ENCODE peak calls at places on chromosomes 1 and 21, in ten cellular contexts. Q is T-cell; S is activated CD4-positive, alpha-beta T cell treated with anti-CD3 and anti-CD28 coated beads for 24 hours; E is occipital lobe; G is neural crest cell; V is left ventricle myocardium superior; T is MG63; J is body of pancreas; O is NCI-H187; K is stimulated activated CD8-positive, alpha-beta memory T cell treated with anti-CD3 and anti-CD28 coated beads, Interleukin-2, amount 100 ng/mL, for 48 hours. D is an unnamed sample.

GRCh38 chr1:235415008-235415904 is 48.0 kb downstream of the TBCE start:
- DNase-seq in G (peak), E (peak), Q (peak), T (peak), S (peak), K (peak), V (peak), O (no peak), J (peak), D (peak)

GRCh38 chr1:199821029-199821779 is 206.3 kb upstream of the NR5A2 start:
- DNase-seq in G (no peak), T (no peak), O (no peak), J (peak), K (no peak), Q (no peak), V (no peak), E (no peak), S (no peak), D (no peak)

GRCh38 chr1:25898223-25899015 is 7.8 kb downstream of the STMN1 start:
- DNase-seq in K (no peak), E (no peak), S (no peak), O (peak), V (no peak), T (no peak), Q (no peak), G (no peak), J (no peak), D (no peak)

GRCh38 chr21:31310750-31311149 is 33.3 kb downstream of the TIAM1 start:
- DNase-seq in E (no peak), O (no peak), G (no peak), V (no peak), S (no peak), Q (no peak), K (no peak), J (no peak), T (peak), D (no peak)

GRCh38 chr1:33097762-33098161 is 16.8 kb downstream of the AZIN2 start:
- DNase-seq in O (no peak), T (no peak), Q (no peak), V (no peak), G (no peak), J (no peak), K (no peak), E (no peak), S (no peak), D (no peak)

GRCh38 chr1:192974701-192975100 is 84.5 kb downstream of the UCHL5 start:
- DNase-seq in K (no peak), J (no peak), O (no peak), V (no peak), G (no peak), S (no peak), T (no peak), Q (no peak), E (no peak), D (no peak)

GRCh38 chr1:198771562-198772153 is 132.8 kb downstream of the PTPRC start:
- DNase-seq in T (no peak), O (no peak), E (no peak), Q (no peak), V (no peak), G (peak), S (no peak), J (no peak), K (no peak), D (no peak)

GRCh38 chr1:226875641-226876295 is 5.4 kb downstream of the PSEN2 start:
- DNase-seq in Q (no peak), E (no peak), V (no peak), G (no peak), K (no peak), O (no peak), T (no peak), J (peak), S (no peak), D (no peak)

GRCh38 chr21:34690041-34690792 is 21.4 kb downstream of the CLIC6 start:
- DNase-seq in G (no peak), K (no peak), V (no peak), E (no peak), O (peak), Q (no peak), J (peak), S (no peak), T (no peak), D (no peak)

GRCh38 chr1:54967372-54967771 is 13.1 kb upstream of the TMEM61 start:
- DNase-seq in V (no peak), G (no peak), Q (no peak), J (no peak), K (no peak), E (no peak), T (no peak), S (no peak), O (no peak), D (no peak)

GRCh38 chr1:78760858-78761257 is 111.2 kb downstream of the IFI44 start:
- DNase-seq in S (no peak), O (no peak), K (no peak), G (no peak), E (no peak), Q (no peak), T (no peak), V (no peak), J (no peak), D (no peak)

GRCh38 chr1:243421784-243422183 is 165.9 kb downstream of the SDCCAG8 start:
- DNase-seq in E (peak), O (peak), T (peak), V (peak), J (peak), K (peak), S (peak), Q (peak), G (no peak), D (no peak)

GRCh38 chr1:25650219-25650576 is 33.6 kb downstream of the MAN1C1 start:
- DNase-seq in Q (no peak), T (no peak), E (no peak), G (no peak), V (no peak), J (no peak), K (no peak), S (no peak), O (no peak), D (no peak)

GRCh38 chr21:19048088-19048672 is 644.6 kb upstream of the TMPRSS15 start:
- DNase-seq in V (no peak), G (no peak), O (no peak), J (no peak), Q (no peak), K (no peak), E (no peak), S (no peak), T (no peak), D (no peak)

GRCh38 chr1:11331874-11332546 is 59.0 kb downstream of the UBIAD1 start:
- DNase-seq in G (no peak), V (no peak), S (no peak), T (no peak), E (no peak), O (no peak), J (no peak), K (no peak), Q (no peak), D (no peak)

GRCh38 chr1:110542730-110543129 is 23.8 kb upstream of the KCNA10 start:
- DNase-seq in G (no peak), O (no peak), V (no peak), K (no peak), T (no peak), S (no peak), J (no peak), Q (no peak), E (no peak), D (no peak)

GRCh38 chr1:100302756-100303155 is 36.7 kb downstream of the RTCA start:
- DNase-seq in V (no peak), T (no peak), G (no peak), K (no peak), O (no peak), Q (no peak), J (no peak), E (no peak), S (no peak), D (no peak)

GRCh38 chr1:79376106-79376505 is 369.6 kb upstream of the ADGRL4 start:
- DNase-seq in E (no peak), S (no peak), Q (no peak), K (no peak), T (no peak), G (no peak), V (no peak), O (no peak), J (no peak), D (no peak)

GRCh38 chr1:150476754-150477153 is 10.5 kb upstream of the TARS2 start:
- DNase-seq in V (no peak), K (no peak), G (no peak), S (no peak), Q (no peak), T (no peak), J (no peak), O (no peak), E (no peak), D (no peak)

GRCh38 chr1:183365676-183366075 is 52.5 kb downstream of the NMNAT2 start:
- DNase-seq in K (no peak), J (no peak), G (no peak), E (no peak), O (peak), Q (no peak), V (no peak), S (no peak), T (no peak), D (no peak)

GRCh38 chr21:38839683-38840286 is 34.1 kb downstream of the ETS2 start:
- DNase-seq in Q (no peak), S (no peak), E (no peak), V (no peak), J (no peak), O (no peak), T (peak), K (no peak), G (no peak), D (no peak)

GRCh38 chr1:207810173-207810572 is 58.3 kb downstream of the CD46 start:
- DNase-seq in K (no peak), O (no peak), G (no peak), J (no peak), T (peak), E (no peak), V (no peak), Q (no peak), S (no peak), D (no peak)

GRCh38 chr1:27333717-27334279 is 8.0 kb upstream of the SYTL1 start:
- DNase-seq in V (peak), Q (no peak), G (no peak), K (no peak), S (no peak), E (no peak), J (no peak), O (no peak), T (no peak), D (no peak)

GRCh38 chr1:45403298-45404079 is 63.2 kb upstream of the MUTYH start:
- DNase-seq in K (no peak), V (no peak), J (no peak), G (no peak), S (no peak), Q (no peak), E (no peak), T (no peak), O (no peak), D (no peak)

GRCh38 chr1:67618285-67619018 is 66.5 kb upstream of the GADD45A start:
- DNase-seq in V (peak), T (peak), S (no peak), Q (no peak), J (peak), E (peak), G (no peak), O (no peak), K (no peak), D (no peak)

GRCh38 chr1:27527223-27527856 is 37.4 kb upstream of the WASF2 start:
- DNase-seq in G (peak), T (no peak), V (peak), K (no peak), Q (peak), O (peak), E (peak), J (peak), S (no peak), D (peak)

GRCh38 chr1:116717318-116717717 is 36.9 kb upstream of the CD2 start:
- DNase-seq in G (no peak), O (no peak), S (no peak), J (no peak), K (no peak), E (no peak), Q (no peak), V (no peak), T (no peak), D (no peak)

GRCh38 chr1:230709619-230710542 is 4.0 kb downstream of the AGT start:
- DNase-seq in G (no peak), S (no peak), K (no peak), J (no peak), T (no peak), Q (no peak), E (no peak), V (no peak), O (no peak), D (no peak)

D was measured in left ventricle myocardium inferior.